ENCODE peak calls at places on chromosomes 13 and 19, in eight cellular contexts. V, H, G, O, W, K, U and I are unnamed samples.

GRCh38 chr13:39876258-39876657 is 220.8 kb downstream of the COG6 start:
- DNase-seq in V (no peak), H (peak), G (peak), O (peak), W (peak), K (no peak), U (peak), I (no peak)

GRCh38 chr13:26943748-26944147 is 183.2 kb upstream of the GPR12 start:
- DNase-seq in V (no peak), H (no peak), G (no peak), O (no peak), W (no peak), K (no peak), U (no peak), I (no peak)

GRCh38 chr19:46648961-46649960 is 11.7 kb downstream of the DACT3 start:
- DNase-seq in V (peak), H (no peak), G (no peak), O (no peak), W (no peak), K (no peak), U (no peak), I (no peak)

GRCh38 chr13:111901301-111901905 is 165.5 kb upstream of the SOX1 start:
- DNase-seq in V (no peak), H (no peak), G (no peak), O (no peak), W (no peak), K (no peak), U (no peak), I (no peak)

GRCh38 chr13:109275848-109276247 is 510.5 kb downstream of the IRS2 start:
- DNase-seq in V (peak), H (no peak), G (peak), O (peak), W (no peak), K (no peak), U (no peak), I (peak)

GRCh38 chr13:85755123-85755522 is 44.1 kb downstream of the SLITRK6 start:
- DNase-seq in V (no peak), H (no peak), G (no peak), O (peak), W (no peak), K (no peak), U (no peak), I (no peak)

GRCh38 chr19:56109216-56109615 is 11.9 kb downstream of the ZNF787 start:
- DNase-seq in V (no peak), H (no peak), G (peak), O (no peak), W (no peak), K (no peak), U (no peak), I (no peak)

GRCh38 chr19:16351133-16351809 is 26.6 kb downstream of the KLF2 start:
- DNase-seq in V (no peak), H (no peak), G (peak), O (peak), W (no peak), K (no peak), U (peak), I (no peak)

GRCh38 chr19:33271246-33272021 is 30.9 kb downstream of the CEBPA start:
- DNase-seq in V (no peak), H (no peak), G (no peak), O (no peak), W (no peak), K (no peak), U (no peak), I (no peak)
- H3K4me3 ChIP-seq in V (no peak), H (no peak), G (no peak), O (no peak), W (no peak), K (no peak), U (no peak), I (no peak)

GRCh38 chr13:32454886-32455593 is 27.1 kb upstream of the N4BP2L1 start:
- DNase-seq in V (no peak), H (no peak), G (no peak), O (no peak), W (no peak), K (no peak), U (no peak), I (no peak)

GRCh38 chr13:32453981-32454380 is 26.1 kb upstream of the N4BP2L1 start:
- DNase-seq in V (no peak), H (no peak), G (peak), O (no peak), W (no peak), K (no peak), U (no peak), I (no peak)

GRCh38 chr13:32456591-32456990 is 28.7 kb upstream of the N4BP2L1 start:
- DNase-seq in V (no peak), H (no peak), G (no peak), O (no peak), W (no peak), K (no peak), U (no peak), I (no peak)

DNA sequence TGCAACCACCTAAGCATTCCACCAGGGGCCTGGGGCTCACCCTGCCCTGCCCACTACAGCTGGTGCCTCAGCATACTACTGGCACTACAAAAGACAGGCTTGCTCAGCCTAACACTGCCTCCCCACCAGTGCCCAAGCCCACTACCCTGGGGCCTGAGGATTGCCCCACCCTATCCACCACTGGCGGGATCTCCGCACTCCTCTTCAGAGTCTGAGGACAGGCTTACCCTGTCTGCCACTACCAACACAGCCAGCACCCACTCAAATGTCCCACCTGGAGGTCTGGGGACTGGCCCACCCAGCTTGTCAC is 27.6 kb upstream of the N4BP2L1 start:
- DNase-seq in V (no peak), H (no peak), G (no peak), O (no peak), W (no peak), K (no peak), U (no peak), I (no peak)
- H3K27ac ChIP-seq in V (no peak), H (no peak), G (no peak), O (no peak), W (no peak), K (no peak), U (no peak), I (no peak)

GRCh38 chr19:14333101-14333871 is 48.0 kb upstream of the ADGRE5 start:
- DNase-seq in V (peak), H (peak), G (peak), O (peak), W (no peak), K (no peak), U (peak), I (no peak)

GRCh38 chr19:14342809-14343208 is 38.4 kb upstream of the ADGRE5 start:
- DNase-seq in V (no peak), H (no peak), G (no peak), O (no peak), W (no peak), K (no peak), U (no peak), I (no peak)

GRCh38 chr19:14343286-14343685 is 38.0 kb upstream of the ADGRE5 start:
- DNase-seq in V (no peak), H (no peak), G (peak), O (no peak), W (no peak), K (no peak), U (no peak), I (no peak)

GRCh38 chr19:14339741-14340140 is 41.5 kb upstream of the ADGRE5 start:
- DNase-seq in V (no peak), H (no peak), G (no peak), O (no peak), W (no peak), K (no peak), U (no peak), I (no peak)

DNA sequence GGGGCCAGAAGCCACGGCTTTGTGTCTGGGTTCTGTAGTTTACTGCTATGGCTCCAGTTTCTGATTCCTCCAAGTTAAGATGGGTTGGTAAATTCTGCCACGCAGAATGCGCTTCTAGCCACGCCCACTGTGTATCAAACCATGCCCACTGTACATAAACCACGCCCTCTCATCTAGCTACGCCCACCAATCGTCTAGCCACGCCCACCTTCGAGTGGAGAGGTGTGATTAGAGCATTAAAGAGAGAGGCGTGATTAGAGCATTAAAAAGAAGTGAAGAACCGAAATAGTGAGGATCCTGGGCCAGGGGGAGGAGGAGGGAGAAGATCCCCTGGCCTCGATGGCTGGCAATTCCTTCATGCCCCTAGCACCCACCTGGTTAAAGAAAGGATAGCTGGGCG is 43.7 kb upstream of the ADGRE5 start:
- DNase-seq in V (peak), H (peak), G (peak), O (no peak), W (no peak), K (no peak), U (peak), I (no peak)
- H3K4me3 ChIP-seq in V (no peak), H (no peak), G (no peak), O (no peak), W (no peak), K (no peak), U (no peak), I (no peak)

GRCh38 chr19:48194041-48194871 is 23.8 kb downstream of the ZSWIM9 start:
- DNase-seq in V (peak), H (no peak), G (peak), O (no peak), W (no peak), K (no peak), U (no peak), I (no peak)
- H3K27ac ChIP-seq in V (no peak), H (no peak), G (no peak), O (no peak), W (no peak), K (no peak), U (no peak), I (no peak)

DNA sequence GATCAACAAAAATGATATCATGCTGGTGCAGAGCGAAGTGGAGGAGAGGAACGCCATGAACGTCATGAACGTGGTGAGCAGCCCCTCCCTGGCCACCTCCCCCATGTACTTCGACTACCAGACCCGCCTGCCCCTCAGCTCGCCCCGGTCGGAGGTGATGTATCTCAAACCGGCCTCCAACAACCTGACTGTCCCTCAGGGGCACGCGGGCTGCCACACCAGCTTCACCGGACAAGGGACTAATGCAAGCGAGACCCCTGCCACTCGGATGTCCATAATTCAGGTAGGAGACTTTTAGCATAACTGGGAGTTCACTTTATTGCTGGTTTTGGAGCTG is 3.3 kb downstream of the PCDH17 start:
- DNase-seq in V (peak), H (no peak), G (no peak), O (no peak), W (no peak), K (no peak), U (no peak), I (no peak)
- H3K4me3 ChIP-seq in V (peak), H (no peak), G (no peak), O (no peak), W (no peak), K (peak), U (no peak), I (peak)

GRCh38 chr13:44224433-44225149 is 149.0 kb upstream of the SERP2 start:
- DNase-seq in V (no peak), H (no peak), G (no peak), O (no peak), W (no peak), K (no peak), U (no peak), I (no peak)
- H3K27ac ChIP-seq in V (no peak), H (peak), G (no peak), O (no peak), W (no peak), K (peak), U (no peak), I (peak)

GRCh38 chr19:10620786-10621185 is 4.6 kb upstream of the SLC44A2 start:
- DNase-seq in V (no peak), H (no peak), G (no peak), O (no peak), W (no peak), K (no peak), U (peak), I (no peak)

GRCh38 chr19:10618846-10619245 is 6.5 kb upstream of the SLC44A2 start:
- DNase-seq in V (no peak), H (no peak), G (no peak), O (no peak), W (no peak), K (no peak), U (no peak), I (no peak)

GRCh38 chr19:10621966-10622365 is 3.4 kb upstream of the SLC44A2 start:
- DNase-seq in V (no peak), H (no peak), G (no peak), O (no peak), W (no peak), K (no peak), U (no peak), I (no peak)

GRCh38 chr19:10615429-10616023 is 9.8 kb upstream of the SLC44A2 start:
- DNase-seq in V (no peak), H (no peak), G (no peak), O (no peak), W (no peak), K (no peak), U (no peak), I (no peak)

GRCh38 chr19:10617409-10618121 is 7.8 kb upstream of the SLC44A2 start:
- DNase-seq in V (no peak), H (no peak), G (peak), O (peak), W (peak), K (no peak), U (peak), I (peak)
- H3K4me3 ChIP-seq in V (no peak), H (no peak), G (no peak), O (no peak), W (no peak), K (peak), U (peak), I (peak)